ENCODE peak calls at places on chromosome 6, in four cellular contexts. X, R, K and S are unnamed samples.

GRCh38 chr6:42263165-42263852 is 45.6 kb upstream of the MRPS10 start:
- DNase-seq in X (no peak), R (no peak), K (no peak), S (no peak)

GRCh38 chr6:167153523-167153959 is 4.2 kb downstream of the GPR31 start:
- DNase-seq in X (no peak), R (no peak), K (no peak), S (no peak)

GRCh38 chr6:51060262-51060762 is 241.6 kb downstream of the TFAP2B start:
- DNase-seq in X (no peak), R (no peak), K (no peak), S (no peak)

GRCh38 chr6:8499540-8499939 is 64.2 kb upstream of the SLC35B3 start:
- DNase-seq in X (no peak), R (no peak), K (no peak), S (no peak)

GRCh38 chr6:24205020-24205492 is 79.0 kb downstream of the NRSN1 start:
- DNase-seq in X (no peak), R (no peak), K (no peak), S (peak)

GRCh38 chr6:170110201-170111140 is 180.4 kb downstream of the DLL1 start:
- DNase-seq in X (peak), R (no peak), K (peak), S (no peak)

GRCh38 chr6:130070747-130071146 is 52.4 kb downstream of the L3MBTL3 start:
- DNase-seq in X (no peak), R (no peak), K (no peak), S (no peak)

GRCh38 chr6:169863149-169863525 is 111.7 kb downstream of the ERMARD start:
- DNase-seq in X (no peak), R (no peak), K (no peak), S (peak)

GRCh38 chr6:19979059-19979458 is 141.9 kb downstream of the ID4 start:
- DNase-seq in X (no peak), R (no peak), K (no peak), S (no peak)

GRCh38 chr6:37696841-37697735 is 595 bp downstream of the MDGA1 start:
- DNase-seq in X (peak), R (peak), K (no peak), S (peak)

GRCh38 chr6:25193147-25193864 is 85.9 kb upstream of the CARMIL1 start:
- DNase-seq in X (no peak), R (no peak), K (no peak), S (no peak)

GRCh38 chr6:33843086-33843695 is 39.4 kb upstream of the MLN start:
- DNase-seq in X (no peak), R (no peak), K (no peak), S (no peak)

GRCh38 chr6:169722362-169723199 is 1.7 kb downstream of the PHF10 start:
- DNase-seq in X (peak), R (no peak), K (peak), S (no peak)

GRCh38 chr6:46790359-46790874 is 2.8 kb upstream of the MEP1A start:
- DNase-seq in X (no peak), R (no peak), K (no peak), S (no peak)

GRCh38 chr6:16909599-16910360 is 148.5 kb upstream of the ATXN1 start:
- DNase-seq in X (no peak), R (no peak), K (no peak), S (no peak)

GRCh38 chr6:63576147-63576772 is 4.0 kb downstream of the LOC128125822 start:
- DNase-seq in X (no peak), R (no peak), K (no peak), S (no peak)

GRCh38 chr6:89794324-89794723 is 25.3 kb downstream of the MDN1 start:
- DNase-seq in X (no peak), R (peak), K (no peak), S (no peak)

GRCh38 chr6:57089265-57089664 is 723 bp upstream of the ZNF451 start:
- DNase-seq in X (no peak), R (no peak), K (no peak), S (peak)

GRCh38 chr6:22240025-22240424 is 56.8 kb downstream of the PRL start:
- DNase-seq in X (no peak), R (no peak), K (no peak), S (no peak)

GRCh38 chr6:150334790-150335783 is 33.7 kb upstream of the IYD start:
- DNase-seq in X (no peak), R (peak), K (no peak), S (no peak)

GRCh38 chr6:44052419-44053011 is 74.7 kb downstream of the MRPL14 start:
- DNase-seq in X (no peak), R (no peak), K (no peak), S (no peak)

GRCh38 chr6:14856177-14856576 is 389.7 kb upstream of the JARID2 start:
- DNase-seq in X (no peak), R (no peak), K (no peak), S (no peak)

GRCh38 chr6:293185-294174 is 1.2 kb downstream of the DUSP22 start:
- DNase-seq in X (peak), R (peak), K (peak), S (no peak)

GRCh38 chr6:155117266-155117665 is 122.2 kb downstream of the TIAM2 start:
- DNase-seq in X (no peak), R (no peak), K (no peak), S (no peak)

GRCh38 chr6:136499370-136499769 is 50.9 kb downstream of the MAP7 start:
- DNase-seq in X (no peak), R (no peak), K (no peak), S (no peak)